ENCODE peak calls at places on chromosomes 11 and 22, in six cellular contexts. B, W, Y, P, R and L are unnamed samples.
A peak's percentile ranks its signal among the peaks of the same experiment; 100 is the strongest.

GRCh38 chr22:44484618-44485017 is 13.4 kb downstream of the RTL6 start:
- DNase-seq in W (no peak), Y (no peak), B (no peak), R (no peak), P (no peak), L (no peak)

GRCh38 chr11:111765320-111765983 is 737 bp downstream of the PPP2R1B start:
- DNase-seq in Y (no peak), B (no peak), R (no peak), W (no peak), P (peak; percentile 12), L (no peak)

GRCh38 chr11:124867700-124868099 is 2.5 kb downstream of the ROBO3 start:
- DNase-seq in B (no peak), P (peak; percentile 48), Y (no peak), R (no peak), W (peak; percentile 29), L (peak; percentile 62)

GRCh38 chr11:75346912-75347647 is 4.4 kb downstream of the ARRB1 start:
- DNase-seq in P (peak; percentile 81), B (peak; percentile 77), Y (no peak), W (no peak), R (no peak), L (no peak)

GRCh38 chr11:84720706-84721402 is 906.3 kb downstream of the DLG2 start:
- DNase-seq in Y (no peak), P (peak; percentile 1), B (no peak), R (no peak), W (no peak), L (peak; percentile 76)

GRCh38 chr11:78138281-78138680 is 1.1 kb downstream of the ALG8 start:
- DNase-seq in R (no peak), Y (no peak), W (no peak), P (no peak), B (no peak), L (no peak)

GRCh38 chr22:27580311-27580897 is 221.2 kb downstream of the MN1 start:
- DNase-seq in B (no peak), P (no peak), Y (no peak), R (peak; percentile 7), W (no peak), L (no peak)

GRCh38 chr22:49997221-49997599 is 15.4 kb downstream of the IL17REL start:
- DNase-seq in R (peak; percentile 41), B (peak; percentile 60), Y (no peak), P (no peak), W (no peak), L (no peak)

GRCh38 chr11:108228236-108228635 is 5.4 kb downstream of the ATM start:
- DNase-seq in B (no peak), Y (no peak), W (no peak), R (no peak), P (no peak), L (no peak)

GRCh38 chr11:43580735-43581369 is 99.7 kb upstream of the HSD17B12 start:
- DNase-seq in Y (no peak), R (no peak), W (no peak), B (no peak), P (peak; percentile 18), L (peak; percentile 49)

GRCh38 chr11:86418929-86419328 is 44.2 kb downstream of the CCDC81 start:
- DNase-seq in Y (no peak), P (peak; percentile 12), B (no peak), R (no peak), W (peak; percentile 28), L (peak; percentile 36)

GRCh38 chr11:76035020-76035419 is 171.3 kb downstream of the WNT11 start:
- DNase-seq in B (no peak), R (no peak), Y (no peak), P (peak; percentile 6), W (no peak), L (no peak)

GRCh38 chr11:118923721-118924587 is 1.8 kb downstream of the BCL9L start:
- DNase-seq in P (no peak), W (no peak), R (no peak), B (peak; percentile 67), Y (no peak), L (no peak)

GRCh38 chr22:26502688-26503561 is 9.3 kb downstream of the TFIP11 start:
- DNase-seq in P (peak; percentile 57), B (no peak), W (peak; percentile 79), Y (no peak), R (no peak), L (peak; percentile 87)

GRCh38 chr11:67564230-67564629 is 19.4 kb upstream of the GSTP1 start:
- DNase-seq in P (no peak), B (no peak), R (no peak), W (no peak), Y (no peak), L (no peak)

GRCh38 chr22:25668437-25668836 is 73.6 kb upstream of the MYO18B start:
- DNase-seq in P (peak; percentile 95), W (no peak), R (no peak), Y (no peak), B (no peak), L (no peak)

GRCh38 chr22:48577691-48578090 is 1250.0 kb downstream of the BRD1 start:
- DNase-seq in P (no peak), R (no peak), B (no peak), Y (no peak), W (no peak), L (no peak)

GRCh38 chr11:8477680-8478079 is 116.3 kb downstream of the STK33 start:
- DNase-seq in W (peak; percentile 56), B (no peak), R (no peak), P (no peak), Y (no peak), L (no peak)

GRCh38 chr11:69877235-69877634 is 58.0 kb upstream of the FGF3 start:
- DNase-seq in B (peak; percentile 39), W (no peak), P (no peak), Y (no peak), R (no peak), L (no peak)

DNA sequence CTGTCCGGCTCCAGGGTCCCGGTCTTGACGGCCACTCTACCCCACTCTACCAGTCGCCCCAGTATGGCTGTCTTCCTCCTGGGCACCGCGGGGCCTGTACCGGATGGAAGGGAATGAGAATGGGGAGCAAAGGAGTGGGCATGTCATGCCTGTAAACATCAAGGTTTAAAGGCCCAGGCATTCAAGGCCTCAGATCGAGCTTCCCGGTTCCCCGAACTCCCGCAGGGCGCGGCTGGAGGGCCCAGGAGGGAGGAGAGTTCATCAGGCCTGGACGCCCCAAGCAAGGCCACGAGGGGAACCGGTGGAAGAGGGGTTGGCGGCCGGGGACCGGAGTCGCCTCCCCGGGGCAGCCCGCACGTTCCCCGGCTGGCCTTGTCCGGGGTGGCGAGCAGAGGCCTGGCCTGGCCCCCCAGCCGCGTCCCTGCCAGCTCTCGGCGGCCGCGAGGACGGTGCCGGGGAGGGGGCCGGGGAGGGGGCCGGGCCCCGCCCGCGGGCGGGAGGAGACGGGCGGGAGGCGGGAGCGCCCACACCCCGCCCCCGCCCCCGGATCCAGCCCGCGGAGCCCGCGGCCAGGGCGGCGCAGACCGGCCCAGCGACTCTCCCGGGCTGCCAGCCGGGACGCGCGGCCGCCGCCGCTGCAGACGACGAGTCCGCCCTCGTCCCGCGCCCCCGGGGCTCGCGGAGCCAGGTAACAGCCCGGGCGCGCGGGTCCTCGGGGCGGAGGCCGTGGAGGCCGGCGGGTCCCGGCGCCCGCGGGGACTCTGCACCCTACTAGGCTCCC is at the start of gene CDC42EP1:
- DNase-seq in B (peak; percentile 83), W (no peak), P (peak; percentile 54), R (peak; percentile 74), Y (no peak), L (peak; percentile 84)
- H3K4me3 ChIP-seq in B (peak within 1 kb of the TSS; percentile 85), W (no peak within 1 kb of the TSS), P (peak within 1 kb of the TSS; percentile 68), R (peak within 1 kb of the TSS; percentile 95), Y (peak within 1 kb of the TSS; percentile 93), L (peak within 1 kb of the TSS; percentile 79)

GRCh38 chr11:2696461-2696860 is 3.3 kb downstream of the KCNQ1OT1 start:
- DNase-seq in W (no peak), Y (no peak), R (no peak), B (no peak), P (no peak), L (no peak)
- H3K4me3 ChIP-seq in W (no peak overlapping the region), Y (no peak overlapping the region), R (no peak overlapping the region), B (no peak overlapping the region), P (no peak overlapping the region), L (no peak overlapping the region)

GRCh38 chr11:1070594-1071462 is 3.8 kb upstream of the MUC2 start:
- DNase-seq in R (no peak), Y (no peak), B (peak; percentile 33), P (no peak), W (no peak), L (no peak)

GRCh38 chr11:1072821-1073231 is 1.8 kb upstream of the MUC2 start:
- DNase-seq in W (no peak), R (no peak), P (no peak), B (peak; percentile 27), Y (no peak), L (no peak)

GRCh38 chr11:1073261-1073724 is 1.4 kb upstream of the MUC2 start:
- DNase-seq in Y (peak; percentile 4), P (peak; percentile 53), R (peak; percentile 68), W (no peak), B (peak; percentile 61), L (no peak)

GRCh38 chr11:1071571-1072115 is 3.0 kb upstream of the MUC2 start:
- DNase-seq in R (no peak), W (no peak), Y (no peak), P (no peak), B (peak; percentile 54), L (no peak)

DNA sequence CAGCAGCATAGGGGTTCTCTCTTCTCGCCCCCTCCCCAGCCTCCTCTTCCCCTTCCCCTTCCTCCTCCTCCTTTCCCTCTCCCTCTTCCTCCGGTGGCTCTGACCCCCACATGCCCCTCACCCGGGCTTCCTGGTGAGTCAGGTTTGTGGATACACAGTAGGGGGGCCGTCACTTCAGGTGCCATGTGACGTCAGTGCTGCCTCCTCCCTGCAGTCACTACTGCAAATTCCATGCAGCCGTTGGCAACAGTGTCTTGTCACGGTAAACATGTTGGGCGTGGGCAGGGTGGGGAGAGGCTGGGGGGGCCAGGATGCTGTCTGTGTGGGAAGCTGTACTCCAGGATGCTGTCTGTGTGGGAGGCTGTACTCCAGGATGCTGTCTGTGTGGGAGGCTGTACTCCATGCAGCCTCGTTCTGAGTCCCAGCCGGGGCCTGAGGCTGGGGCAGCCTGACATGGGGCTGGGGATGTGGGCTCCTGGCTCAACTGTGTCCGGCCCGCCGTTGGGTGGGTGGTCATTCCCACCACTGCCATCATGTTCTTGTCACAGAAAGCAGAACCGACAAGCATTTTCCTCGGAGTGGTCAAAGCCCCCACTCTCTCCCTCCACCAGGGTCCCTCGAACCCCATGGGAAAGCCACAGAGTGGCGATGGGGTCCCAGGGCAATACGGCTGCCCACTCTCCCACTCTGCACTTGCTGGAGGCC is 2.4 kb upstream of the MUC2 start:
- DNase-seq in B (peak; percentile 60), R (peak; percentile 56), W (no peak), P (peak; percentile 5), Y (peak; percentile 26), L (peak; percentile 50)
- H3K4me3 ChIP-seq in B (no peak overlapping the region), R (no peak overlapping the region), W (no peak overlapping the region), P (no peak overlapping the region), Y (no peak overlapping the region), L (no peak overlapping the region)

DNA sequence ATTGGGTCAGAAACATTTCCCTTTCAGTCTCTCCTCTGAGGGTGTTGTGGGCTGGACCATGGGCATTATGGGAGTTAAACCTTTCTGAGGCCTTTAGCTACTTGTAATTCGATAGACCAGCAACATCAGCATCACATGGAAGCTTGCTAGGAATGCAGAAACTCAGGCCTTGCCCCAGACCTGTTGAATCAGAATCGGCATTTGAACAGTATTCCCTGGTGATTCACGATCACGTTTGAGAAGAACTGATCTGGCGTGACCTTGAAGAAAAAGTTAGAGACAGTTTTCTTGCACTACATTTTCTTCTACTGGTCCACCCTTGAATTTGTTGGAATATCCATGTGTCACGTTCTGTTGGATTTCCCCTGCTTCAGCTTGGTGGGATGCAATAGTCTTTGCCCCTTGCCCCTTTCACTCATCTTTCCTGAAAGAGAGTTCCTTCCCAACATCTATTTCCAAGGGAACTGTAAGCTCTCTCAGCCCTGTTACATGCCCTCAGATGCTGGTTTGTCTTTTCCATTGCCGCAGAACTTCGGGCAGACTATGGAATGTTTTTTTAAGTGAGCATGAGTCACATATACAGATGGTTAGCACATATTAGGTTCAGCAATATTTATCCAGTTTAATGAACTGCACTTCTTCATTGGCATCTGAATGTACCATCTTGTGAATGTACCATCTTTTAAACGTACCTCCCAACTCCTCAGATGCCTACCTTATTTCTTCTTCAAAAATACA is 23.9 kb downstream of the EHF start:
- DNase-seq in P (peak; percentile 93), W (no peak), Y (no peak), B (no peak), R (peak; percentile 12), L (peak; percentile 18)
- H3K4me3 ChIP-seq in P (no peak overlapping the region), W (no peak overlapping the region), Y (no peak overlapping the region), B (no peak overlapping the region), R (no peak overlapping the region), L (no peak overlapping the region)